ENCODE peak calls at places on chromosomes 11 and 22, in four cellular contexts. One of them, this sample, is unnamed.

GRCh38 chr11:1744879-1745700 is 5.3 kb downstream of the IFITM10 start:
- DNase-seq in MM.1S: no peak
- DNase-seq in H1: no peak
- DNase-seq in HepG2: no peak
- DNase-seq in this sample: no peak

GRCh38 chr11:74322667-74323066 is 11.2 kb upstream of the P4HA3 start:
- DNase-seq in MM.1S: no peak
- DNase-seq in H1: no peak
- DNase-seq in HepG2: no peak
- DNase-seq in this sample: no peak

GRCh38 chr22:38205261-38206128 is 3.7 kb downstream of the MAFF start:
- DNase-seq in MM.1S: no peak
- DNase-seq in H1: no peak
- DNase-seq in HepG2: no peak
- DNase-seq in this sample: no peak

GRCh38 chr11:83895516-83895915 is 609.3 kb upstream of the CCDC90B start:
- DNase-seq in MM.1S: no peak
- DNase-seq in H1: no peak
- DNase-seq in HepG2: no peak
- DNase-seq in this sample: peak; percentile 19

GRCh38 chr11:67283490-67283963 is 5.6 kb upstream of the ANKRD13D start:
- DNase-seq in MM.1S: no peak
- DNase-seq in H1: no peak
- DNase-seq in HepG2: no peak
- DNase-seq in this sample: no peak

GRCh38 chr22:30307026-30307574 is 17.8 kb upstream of the CASTOR1 start:
- DNase-seq in MM.1S: no peak
- DNase-seq in H1: no peak
- DNase-seq in HepG2: no peak
- DNase-seq in this sample: no peak

GRCh38 chr11:121446752-121447156 is 5.4 kb upstream of the SORL1 start:
- DNase-seq in MM.1S: no peak
- DNase-seq in H1: no peak
- DNase-seq in HepG2: peak; percentile 27
- DNase-seq in this sample: peak; percentile 53

GRCh38 chr22:25702571-25703167 is 39.3 kb upstream of the MYO18B start:
- DNase-seq in MM.1S: no peak
- DNase-seq in H1: no peak
- DNase-seq in HepG2: no peak
- DNase-seq in this sample: no peak

GRCh38 chr11:4066960-4067359 is 27.6 kb upstream of the RRM1 start:
- DNase-seq in MM.1S: no peak
- DNase-seq in H1: no peak
- DNase-seq in HepG2: no peak
- DNase-seq in this sample: no peak

GRCh38 chr22:31055322-31056159 is 25.6 kb upstream of the SMTN start:
- DNase-seq in MM.1S: no peak
- DNase-seq in H1: no peak
- DNase-seq in HepG2: peak; percentile 98
- DNase-seq in this sample: peak; percentile 60

GRCh38 chr11:47583844-47584243 is 2.6 kb upstream of the FAM180B start:
- DNase-seq in MM.1S: no peak
- DNase-seq in H1: no peak
- DNase-seq in HepG2: no peak
- DNase-seq in this sample: no peak

GRCh38 chr22:44445307-44445680 is 52.7 kb downstream of the RTL6 start:
- DNase-seq in MM.1S: no peak
- DNase-seq in H1: no peak
- DNase-seq in HepG2: no peak
- DNase-seq in this sample: no peak

GRCh38 chr22:44442856-44443595 is 55.0 kb downstream of the RTL6 start:
- DNase-seq in MM.1S: no peak
- DNase-seq in H1: no peak
- DNase-seq in HepG2: no peak
- DNase-seq in this sample: no peak

GRCh38 chr22:44445731-44446130 is 52.3 kb downstream of the RTL6 start:
- DNase-seq in MM.1S: no peak
- DNase-seq in H1: no peak
- DNase-seq in HepG2: no peak
- DNase-seq in this sample: no peak

GRCh38 chr22:44443641-44444235 is 54.3 kb downstream of the RTL6 start:
- DNase-seq in MM.1S: no peak
- DNase-seq in H1: no peak
- DNase-seq in HepG2: no peak
- DNase-seq in this sample: no peak

DNA sequence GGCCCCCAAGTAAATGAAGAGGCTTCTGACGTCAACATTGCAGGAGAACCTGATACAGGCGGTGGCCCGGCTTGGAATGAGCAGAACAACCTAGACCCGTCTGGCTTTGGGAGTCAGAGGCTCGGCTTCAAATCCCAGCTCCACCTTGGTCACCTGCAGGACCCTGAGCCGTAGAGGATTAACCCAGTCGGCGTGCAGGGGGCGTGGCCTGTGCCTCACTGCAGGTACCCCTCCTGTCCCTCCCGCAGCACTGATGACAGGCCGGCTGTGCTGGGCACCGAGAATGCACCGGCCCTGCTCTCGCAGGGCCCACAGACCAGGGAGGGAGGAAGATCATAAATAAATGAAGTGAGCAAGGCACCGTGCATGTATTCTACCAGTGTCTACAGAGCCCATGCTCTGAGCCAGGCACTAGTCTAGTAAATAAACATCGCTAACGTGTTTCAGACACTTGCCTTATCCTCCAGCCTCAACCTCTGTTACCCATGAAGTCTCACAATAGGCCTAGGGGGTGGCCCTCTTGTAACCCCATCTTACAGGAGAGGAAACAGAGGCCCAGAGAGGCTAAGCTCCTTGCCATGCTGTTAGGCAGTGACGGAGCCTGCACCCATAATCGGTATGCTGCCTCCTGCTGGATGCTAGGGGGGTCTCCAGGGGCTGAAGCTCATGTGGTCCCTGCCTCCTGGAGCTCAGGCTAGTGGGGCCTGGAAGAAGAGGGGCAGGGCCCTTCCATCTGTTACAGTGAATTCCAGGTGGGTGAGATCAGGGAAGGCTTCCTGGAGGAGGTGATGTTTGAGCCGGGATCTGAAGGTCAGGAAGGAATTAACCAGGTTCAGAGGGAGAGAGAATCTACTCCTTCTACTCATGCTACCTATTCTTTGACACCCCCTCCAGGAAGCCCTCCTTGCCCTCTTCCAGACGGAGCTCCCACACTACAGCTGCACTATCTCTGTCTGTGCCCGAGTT is 53.4 kb downstream of the RTL6 start:
- DNase-seq in MM.1S: no peak
- DNase-seq in H1: peak; percentile 69
- DNase-seq in HepG2: no peak
- DNase-seq in this sample: peak; percentile 68
- TF ChIP-seq CTCF in MM.1S: peak; percentile 25
- TF ChIP-seq CTCF in H1: peak; percentile 78
- TF ChIP-seq CTCF in HepG2: peak; percentile 29
- TF ChIP-seq CTCF in this sample: peak; percentile 74

DNA sequence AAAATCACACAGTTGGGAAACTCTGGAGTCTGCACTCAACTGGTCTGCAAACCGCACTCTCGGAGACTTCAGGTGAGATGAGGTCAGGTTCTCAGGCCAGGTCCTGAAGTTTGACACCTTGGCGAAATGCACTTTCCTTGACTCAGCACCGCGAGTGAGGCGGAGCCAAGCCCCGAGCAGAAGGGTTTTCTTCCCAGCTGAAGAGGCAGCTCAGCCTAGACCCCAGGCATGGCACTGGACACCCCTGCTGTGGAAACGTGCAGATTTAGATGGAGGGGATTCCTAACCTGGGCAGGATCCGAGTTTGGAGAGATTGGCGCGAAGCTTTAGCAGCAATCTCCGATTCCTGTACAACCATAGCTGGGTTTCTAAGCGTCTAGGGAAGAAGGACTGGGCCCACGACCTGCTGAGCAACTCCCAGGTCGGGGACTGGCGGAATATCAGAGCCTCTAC is 835 bp upstream of the MYOD1 start:
- DNase-seq in MM.1S: no peak
- DNase-seq in H1: no peak
- DNase-seq in HepG2: no peak
- DNase-seq in this sample: peak; percentile 38
- H3K27ac ChIP-seq in MM.1S: no peak overlapping the region
- H3K27ac ChIP-seq in H1: no peak overlapping the region
- H3K27ac ChIP-seq in HepG2: no peak overlapping the region
- H3K27ac ChIP-seq in this sample: no peak overlapping the region

DNA sequence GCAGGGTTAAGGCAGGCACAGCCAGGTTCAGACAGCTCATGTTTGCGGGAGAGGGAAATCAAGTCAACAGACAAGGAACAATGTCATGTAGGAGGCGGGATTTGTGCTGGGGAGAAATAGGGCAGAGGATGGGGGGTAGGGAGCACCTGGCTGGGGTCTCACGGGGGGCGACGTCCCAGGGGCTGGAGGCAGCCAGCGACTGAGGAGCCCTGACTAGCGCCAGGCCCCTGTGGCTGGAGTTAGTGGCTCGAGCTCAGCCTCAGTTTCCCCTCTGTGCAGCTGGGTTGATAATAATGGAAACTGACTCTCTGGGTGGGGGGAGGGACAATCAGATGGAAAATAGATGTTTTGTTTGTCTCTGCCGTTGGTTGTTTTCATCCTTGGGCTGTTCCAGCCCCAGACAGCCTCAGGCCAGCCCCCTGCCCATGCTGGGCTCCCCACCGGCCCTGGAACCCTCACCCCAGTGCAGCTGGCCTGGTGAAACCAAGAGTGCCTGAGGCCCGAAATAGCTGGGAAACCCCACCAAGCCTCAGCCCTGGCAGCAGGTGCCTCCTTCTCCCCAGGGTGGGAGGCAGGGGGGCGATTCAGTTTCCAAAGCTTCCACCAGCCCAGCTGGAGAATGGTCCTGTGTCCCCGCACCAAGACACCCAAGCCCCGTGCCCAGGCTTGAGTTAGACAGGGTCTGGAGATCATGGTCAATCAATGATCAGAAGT is 44.1 kb downstream of the IGLL5 start:
- DNase-seq in MM.1S: peak; percentile 95
- DNase-seq in H1: no peak
- DNase-seq in HepG2: no peak
- DNase-seq in this sample: no peak
- H3K4me2 ChIP-seq in MM.1S: peak overlapping the region; percentile 76
- H3K4me2 ChIP-seq in H1: no peak overlapping the region
- H3K4me2 ChIP-seq in HepG2: no peak overlapping the region
- H3K4me2 ChIP-seq in this sample: no peak overlapping the region

GRCh38 chr11:77094841-77095365 is 7.7 kb upstream of the OMP start:
- DNase-seq in MM.1S: no peak
- DNase-seq in H1: no peak
- DNase-seq in HepG2: no peak
- DNase-seq in this sample: no peak
- TF ChIP-seq CTCF in MM.1S: no peak
- TF ChIP-seq CTCF in H1: no peak
- TF ChIP-seq CTCF in HepG2: peak; percentile 12
- TF ChIP-seq CTCF in this sample: no peak

DNA sequence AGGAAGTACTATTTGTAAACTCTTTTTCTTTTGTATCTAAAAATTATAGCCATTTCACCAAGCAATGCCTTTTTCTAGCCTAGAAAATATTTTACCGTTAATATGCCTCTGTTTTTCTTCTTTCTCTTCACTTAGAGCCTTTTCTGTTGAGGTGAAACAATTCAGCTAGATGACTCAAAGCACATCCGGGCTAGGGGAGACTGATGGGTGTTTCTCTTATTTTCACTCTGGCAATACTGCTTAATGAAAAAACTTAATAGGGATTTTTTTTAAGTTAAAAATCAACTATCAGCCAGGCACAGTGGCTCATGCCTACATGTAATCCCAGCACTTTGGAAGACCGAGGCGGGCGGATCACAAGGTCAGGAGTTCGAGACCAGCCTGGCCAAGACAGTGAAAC is 93.3 kb downstream of the SGSM3 start:
- DNase-seq in MM.1S: no peak
- DNase-seq in H1: no peak
- DNase-seq in HepG2: no peak
- DNase-seq in this sample: no peak
- H3K27ac ChIP-seq in MM.1S: no peak overlapping the region
- H3K27ac ChIP-seq in H1: no peak overlapping the region
- H3K27ac ChIP-seq in HepG2: no peak overlapping the region
- H3K27ac ChIP-seq in this sample: no peak overlapping the region